ENCODE peak calls at places on chromosomes 13 and 19, in eight cellular contexts. One of them, this sample, is unnamed.

GRCh38 chr19:16076958-16077611 is 790 bp downstream of the TPM4 start:
- DNase-seq in GM10248: no peak
- DNase-seq in myocyte: peak
- DNase-seq in CD4-positive, CD25-positive, alpha-beta regulatory T cell: no peak
- DNase-seq in WTC11: peak
- DNase-seq in nephron progenitor cell: peak
- DNase-seq in activated T-cell treated with anti-CD3 and anti-CD28 coated beads for 1 hour: no peak
- DNase-seq in non-pigmented ciliary epithelial cell: no peak
- DNase-seq in this sample: no peak

GRCh38 chr13:44244288-44244687 is 129.3 kb upstream of the SERP2 start:
- DNase-seq in GM10248: no peak
- DNase-seq in myocyte: no peak
- DNase-seq in CD4-positive, CD25-positive, alpha-beta regulatory T cell: no peak
- DNase-seq in WTC11: no peak
- DNase-seq in nephron progenitor cell: no peak
- DNase-seq in activated T-cell treated with anti-CD3 and anti-CD28 coated beads for 1 hour: no peak
- DNase-seq in non-pigmented ciliary epithelial cell: no peak
- DNase-seq in this sample: no peak

GRCh38 chr19:41377977-41378707 is 1.8 kb downstream of the TMEM91 start:
- DNase-seq in GM10248: peak
- DNase-seq in myocyte: no peak
- DNase-seq in CD4-positive, CD25-positive, alpha-beta regulatory T cell: no peak
- DNase-seq in WTC11: peak
- DNase-seq in nephron progenitor cell: peak
- DNase-seq in activated T-cell treated with anti-CD3 and anti-CD28 coated beads for 1 hour: no peak
- DNase-seq in non-pigmented ciliary epithelial cell: no peak
- DNase-seq in this sample: no peak

GRCh38 chr19:49677901-49678674 is 1.0 kb downstream of the PRMT1 start:
- DNase-seq in GM10248: peak
- DNase-seq in myocyte: peak
- DNase-seq in CD4-positive, CD25-positive, alpha-beta regulatory T cell: peak
- DNase-seq in WTC11: peak
- DNase-seq in nephron progenitor cell: peak
- DNase-seq in activated T-cell treated with anti-CD3 and anti-CD28 coated beads for 1 hour: peak
- DNase-seq in non-pigmented ciliary epithelial cell: no peak
- DNase-seq in this sample: peak

GRCh38 chr19:15123031-15123890 is 16.1 kb downstream of the SYDE1 start:
- DNase-seq in GM10248: no peak
- DNase-seq in myocyte: no peak
- DNase-seq in CD4-positive, CD25-positive, alpha-beta regulatory T cell: no peak
- DNase-seq in WTC11: no peak
- DNase-seq in nephron progenitor cell: no peak
- DNase-seq in activated T-cell treated with anti-CD3 and anti-CD28 coated beads for 1 hour: no peak
- DNase-seq in non-pigmented ciliary epithelial cell: no peak
- DNase-seq in this sample: no peak

GRCh38 chr19:9913237-9914000 is 22.9 kb downstream of the OLFM2 start:
- DNase-seq in GM10248: no peak
- DNase-seq in myocyte: no peak
- DNase-seq in CD4-positive, CD25-positive, alpha-beta regulatory T cell: no peak
- DNase-seq in WTC11: peak
- DNase-seq in nephron progenitor cell: peak
- DNase-seq in activated T-cell treated with anti-CD3 and anti-CD28 coated beads for 1 hour: no peak
- DNase-seq in non-pigmented ciliary epithelial cell: no peak
- DNase-seq in this sample: no peak

GRCh38 chr19:48633148-48634035 is 3.8 kb downstream of the DBP start:
- DNase-seq in GM10248: no peak
- DNase-seq in myocyte: no peak
- DNase-seq in CD4-positive, CD25-positive, alpha-beta regulatory T cell: no peak
- DNase-seq in WTC11: no peak
- DNase-seq in nephron progenitor cell: no peak
- DNase-seq in activated T-cell treated with anti-CD3 and anti-CD28 coated beads for 1 hour: no peak
- DNase-seq in non-pigmented ciliary epithelial cell: no peak
- DNase-seq in this sample: no peak

GRCh38 chr19:4967738-4968461 is 1.0 kb upstream of the KDM4B start:
- DNase-seq in GM10248: no peak
- DNase-seq in myocyte: peak
- DNase-seq in CD4-positive, CD25-positive, alpha-beta regulatory T cell: no peak
- DNase-seq in WTC11: no peak
- DNase-seq in nephron progenitor cell: no peak
- DNase-seq in activated T-cell treated with anti-CD3 and anti-CD28 coated beads for 1 hour: no peak
- DNase-seq in non-pigmented ciliary epithelial cell: no peak
- DNase-seq in this sample: no peak

GRCh38 chr19:50427997-50428425 is 4.7 kb upstream of the MYBPC2 start:
- DNase-seq in GM10248: peak
- DNase-seq in myocyte: peak
- DNase-seq in CD4-positive, CD25-positive, alpha-beta regulatory T cell: no peak
- DNase-seq in WTC11: peak
- DNase-seq in nephron progenitor cell: peak
- DNase-seq in activated T-cell treated with anti-CD3 and anti-CD28 coated beads for 1 hour: no peak
- DNase-seq in non-pigmented ciliary epithelial cell: peak
- DNase-seq in this sample: no peak

GRCh38 chr13:92387245-92387644 is 839.4 kb upstream of the GPC6 start:
- DNase-seq in GM10248: no peak
- DNase-seq in myocyte: no peak
- DNase-seq in CD4-positive, CD25-positive, alpha-beta regulatory T cell: no peak
- DNase-seq in WTC11: no peak
- DNase-seq in nephron progenitor cell: no peak
- DNase-seq in activated T-cell treated with anti-CD3 and anti-CD28 coated beads for 1 hour: no peak
- DNase-seq in non-pigmented ciliary epithelial cell: no peak
- DNase-seq in this sample: no peak

GRCh38 chr19:31015778-31016177 is 333.5 kb downstream of the TSHZ3 start:
- DNase-seq in GM10248: no peak
- DNase-seq in myocyte: no peak
- DNase-seq in CD4-positive, CD25-positive, alpha-beta regulatory T cell: no peak
- DNase-seq in WTC11: no peak
- DNase-seq in nephron progenitor cell: no peak
- DNase-seq in activated T-cell treated with anti-CD3 and anti-CD28 coated beads for 1 hour: no peak
- DNase-seq in non-pigmented ciliary epithelial cell: no peak
- DNase-seq in this sample: no peak

GRCh38 chr13:95734124-95734523 is 57.2 kb downstream of the DNAJC3 start:
- DNase-seq in GM10248: no peak
- DNase-seq in myocyte: no peak
- DNase-seq in CD4-positive, CD25-positive, alpha-beta regulatory T cell: no peak
- DNase-seq in WTC11: no peak
- DNase-seq in nephron progenitor cell: no peak
- DNase-seq in activated T-cell treated with anti-CD3 and anti-CD28 coated beads for 1 hour: no peak
- DNase-seq in non-pigmented ciliary epithelial cell: no peak
- DNase-seq in this sample: no peak

GRCh38 chr19:45403781-45404556 is 900 bp downstream of the PPP1R13L start:
- DNase-seq in GM10248: peak
- DNase-seq in myocyte: no peak
- DNase-seq in CD4-positive, CD25-positive, alpha-beta regulatory T cell: peak
- DNase-seq in WTC11: peak
- DNase-seq in nephron progenitor cell: peak
- DNase-seq in activated T-cell treated with anti-CD3 and anti-CD28 coated beads for 1 hour: peak
- DNase-seq in non-pigmented ciliary epithelial cell: no peak
- DNase-seq in this sample: peak

GRCh38 chr19:44789943-44790467 is 12.3 kb downstream of the CBLC start:
- DNase-seq in GM10248: no peak
- DNase-seq in myocyte: no peak
- DNase-seq in CD4-positive, CD25-positive, alpha-beta regulatory T cell: no peak
- DNase-seq in WTC11: no peak
- DNase-seq in nephron progenitor cell: no peak
- DNase-seq in activated T-cell treated with anti-CD3 and anti-CD28 coated beads for 1 hour: no peak
- DNase-seq in non-pigmented ciliary epithelial cell: no peak
- DNase-seq in this sample: no peak

GRCh38 chr19:2039082-2039958 is 11.7 kb downstream of the MKNK2 start:
- DNase-seq in GM10248: no peak
- DNase-seq in myocyte: no peak
- DNase-seq in CD4-positive, CD25-positive, alpha-beta regulatory T cell: no peak
- DNase-seq in WTC11: no peak
- DNase-seq in nephron progenitor cell: no peak
- DNase-seq in activated T-cell treated with anti-CD3 and anti-CD28 coated beads for 1 hour: no peak
- DNase-seq in non-pigmented ciliary epithelial cell: no peak
- DNase-seq in this sample: no peak

GRCh38 chr13:63184693-63185092 is 1769.0 kb upstream of the PCDH20 start:
- DNase-seq in GM10248: no peak
- DNase-seq in myocyte: peak
- DNase-seq in CD4-positive, CD25-positive, alpha-beta regulatory T cell: no peak
- DNase-seq in WTC11: peak
- DNase-seq in nephron progenitor cell: no peak
- DNase-seq in activated T-cell treated with anti-CD3 and anti-CD28 coated beads for 1 hour: no peak
- DNase-seq in non-pigmented ciliary epithelial cell: peak
- DNase-seq in this sample: no peak

GRCh38 chr19:14039181-14039580 is 7.6 kb downstream of the IL27RA start:
- DNase-seq in GM10248: no peak
- DNase-seq in myocyte: no peak
- DNase-seq in CD4-positive, CD25-positive, alpha-beta regulatory T cell: no peak
- DNase-seq in WTC11: no peak
- DNase-seq in nephron progenitor cell: no peak
- DNase-seq in activated T-cell treated with anti-CD3 and anti-CD28 coated beads for 1 hour: no peak
- DNase-seq in non-pigmented ciliary epithelial cell: no peak
- DNase-seq in this sample: no peak

GRCh38 chr13:37208052-37208451 is 102.6 kb upstream of the CSNK1A1L start:
- DNase-seq in GM10248: no peak
- DNase-seq in myocyte: no peak
- DNase-seq in CD4-positive, CD25-positive, alpha-beta regulatory T cell: no peak
- DNase-seq in WTC11: no peak
- DNase-seq in nephron progenitor cell: no peak
- DNase-seq in activated T-cell treated with anti-CD3 and anti-CD28 coated beads for 1 hour: no peak
- DNase-seq in non-pigmented ciliary epithelial cell: no peak
- DNase-seq in this sample: no peak

GRCh38 chr19:3162418-3163229 is 15.9 kb upstream of the S1PR4 start:
- DNase-seq in GM10248: no peak
- DNase-seq in myocyte: peak
- DNase-seq in CD4-positive, CD25-positive, alpha-beta regulatory T cell: no peak
- DNase-seq in WTC11: no peak
- DNase-seq in nephron progenitor cell: no peak
- DNase-seq in activated T-cell treated with anti-CD3 and anti-CD28 coated beads for 1 hour: no peak
- DNase-seq in non-pigmented ciliary epithelial cell: no peak
- DNase-seq in this sample: no peak

GRCh38 chr19:50569023-50569697 is 925 bp upstream of the LRRC4B start:
- DNase-seq in GM10248: no peak
- DNase-seq in myocyte: no peak
- DNase-seq in CD4-positive, CD25-positive, alpha-beta regulatory T cell: no peak
- DNase-seq in WTC11: no peak
- DNase-seq in nephron progenitor cell: no peak
- DNase-seq in activated T-cell treated with anti-CD3 and anti-CD28 coated beads for 1 hour: no peak
- DNase-seq in non-pigmented ciliary epithelial cell: no peak
- DNase-seq in this sample: no peak

GRCh38 chr13:35309711-35310110 is 166.8 kb downstream of the MAB21L1 start:
- DNase-seq in GM10248: no peak
- DNase-seq in myocyte: no peak
- DNase-seq in CD4-positive, CD25-positive, alpha-beta regulatory T cell: no peak
- DNase-seq in WTC11: no peak
- DNase-seq in nephron progenitor cell: no peak
- DNase-seq in activated T-cell treated with anti-CD3 and anti-CD28 coated beads for 1 hour: no peak
- DNase-seq in non-pigmented ciliary epithelial cell: no peak
- DNase-seq in this sample: no peak

GRCh38 chr19:10237702-10238101 is 6.6 kb upstream of the S1PR2 start:
- DNase-seq in GM10248: no peak
- DNase-seq in myocyte: no peak
- DNase-seq in CD4-positive, CD25-positive, alpha-beta regulatory T cell: no peak
- DNase-seq in WTC11: no peak
- DNase-seq in nephron progenitor cell: no peak
- DNase-seq in activated T-cell treated with anti-CD3 and anti-CD28 coated beads for 1 hour: no peak
- DNase-seq in non-pigmented ciliary epithelial cell: no peak
- DNase-seq in this sample: no peak

GRCh38 chr13:35392768-35393167 is 83.7 kb downstream of the MAB21L1 start:
- DNase-seq in GM10248: no peak
- DNase-seq in myocyte: no peak
- DNase-seq in CD4-positive, CD25-positive, alpha-beta regulatory T cell: no peak
- DNase-seq in WTC11: no peak
- DNase-seq in nephron progenitor cell: no peak
- DNase-seq in activated T-cell treated with anti-CD3 and anti-CD28 coated beads for 1 hour: no peak
- DNase-seq in non-pigmented ciliary epithelial cell: no peak
- DNase-seq in this sample: no peak

GRCh38 chr19:2391118-2391725 is 31.2 kb downstream of the TMPRSS9 start:
- DNase-seq in GM10248: peak
- DNase-seq in myocyte: peak
- DNase-seq in CD4-positive, CD25-positive, alpha-beta regulatory T cell: peak
- DNase-seq in WTC11: no peak
- DNase-seq in nephron progenitor cell: peak
- DNase-seq in activated T-cell treated with anti-CD3 and anti-CD28 coated beads for 1 hour: no peak
- DNase-seq in non-pigmented ciliary epithelial cell: no peak
- DNase-seq in this sample: peak

GRCh38 chr19:19064098-19064722 is 416 bp downstream of the SLC25A42 start:
- DNase-seq in GM10248: no peak
- DNase-seq in myocyte: no peak
- DNase-seq in CD4-positive, CD25-positive, alpha-beta regulatory T cell: no peak
- DNase-seq in WTC11: no peak
- DNase-seq in nephron progenitor cell: no peak
- DNase-seq in activated T-cell treated with anti-CD3 and anti-CD28 coated beads for 1 hour: no peak
- DNase-seq in non-pigmented ciliary epithelial cell: no peak
- DNase-seq in this sample: no peak

GRCh38 chr19:15488489-15489226 is 9.4 kb upstream of the PGLYRP2 start:
- DNase-seq in GM10248: no peak
- DNase-seq in myocyte: no peak
- DNase-seq in CD4-positive, CD25-positive, alpha-beta regulatory T cell: no peak
- DNase-seq in WTC11: no peak
- DNase-seq in nephron progenitor cell: no peak
- DNase-seq in activated T-cell treated with anti-CD3 and anti-CD28 coated beads for 1 hour: no peak
- DNase-seq in non-pigmented ciliary epithelial cell: no peak
- DNase-seq in this sample: no peak

GRCh38 chr13:60158321-60158801 is 5.4 kb downstream of the DIAPH3 start:
- DNase-seq in GM10248: no peak
- DNase-seq in myocyte: no peak
- DNase-seq in CD4-positive, CD25-positive, alpha-beta regulatory T cell: no peak
- DNase-seq in WTC11: no peak
- DNase-seq in nephron progenitor cell: no peak
- DNase-seq in activated T-cell treated with anti-CD3 and anti-CD28 coated beads for 1 hour: no peak
- DNase-seq in non-pigmented ciliary epithelial cell: no peak
- DNase-seq in this sample: no peak

GRCh38 chr13:106612688-106613087 is 44.8 kb upstream of the ARGLU1 start:
- DNase-seq in GM10248: no peak
- DNase-seq in myocyte: peak
- DNase-seq in CD4-positive, CD25-positive, alpha-beta regulatory T cell: no peak
- DNase-seq in WTC11: no peak
- DNase-seq in nephron progenitor cell: no peak
- DNase-seq in activated T-cell treated with anti-CD3 and anti-CD28 coated beads for 1 hour: no peak
- DNase-seq in non-pigmented ciliary epithelial cell: no peak
- DNase-seq in this sample: no peak

GRCh38 chr19:38076337-38076736 is 147.7 kb downstream of the DPF1 start:
- DNase-seq in GM10248: no peak
- DNase-seq in myocyte: no peak
- DNase-seq in CD4-positive, CD25-positive, alpha-beta regulatory T cell: no peak
- DNase-seq in WTC11: no peak
- DNase-seq in nephron progenitor cell: no peak
- DNase-seq in activated T-cell treated with anti-CD3 and anti-CD28 coated beads for 1 hour: no peak
- DNase-seq in non-pigmented ciliary epithelial cell: no peak
- DNase-seq in this sample: no peak

GRCh38 chr13:40732658-40733057 is 38.3 kb downstream of the MRPS31 start:
- DNase-seq in GM10248: no peak
- DNase-seq in myocyte: no peak
- DNase-seq in CD4-positive, CD25-positive, alpha-beta regulatory T cell: no peak
- DNase-seq in WTC11: no peak
- DNase-seq in nephron progenitor cell: no peak
- DNase-seq in activated T-cell treated with anti-CD3 and anti-CD28 coated beads for 1 hour: no peak
- DNase-seq in non-pigmented ciliary epithelial cell: no peak
- DNase-seq in this sample: no peak

GRCh38 chr19:14764401-14764800 is 14.0 kb downstream of the ADGRE2 start:
- DNase-seq in GM10248: no peak
- DNase-seq in myocyte: no peak
- DNase-seq in CD4-positive, CD25-positive, alpha-beta regulatory T cell: no peak
- DNase-seq in WTC11: no peak
- DNase-seq in nephron progenitor cell: no peak
- DNase-seq in activated T-cell treated with anti-CD3 and anti-CD28 coated beads for 1 hour: no peak
- DNase-seq in non-pigmented ciliary epithelial cell: no peak
- DNase-seq in this sample: no peak

GRCh38 chr19:43316591-43317319 is 36.7 kb upstream of the CD177 start:
- DNase-seq in GM10248: no peak
- DNase-seq in myocyte: peak
- DNase-seq in CD4-positive, CD25-positive, alpha-beta regulatory T cell: no peak
- DNase-seq in WTC11: peak
- DNase-seq in nephron progenitor cell: peak
- DNase-seq in activated T-cell treated with anti-CD3 and anti-CD28 coated beads for 1 hour: no peak
- DNase-seq in non-pigmented ciliary epithelial cell: no peak
- DNase-seq in this sample: no peak

GRCh38 chr13:75256922-75257321 is 225.0 kb downstream of the TBC1D4 start:
- DNase-seq in GM10248: no peak
- DNase-seq in myocyte: no peak
- DNase-seq in CD4-positive, CD25-positive, alpha-beta regulatory T cell: no peak
- DNase-seq in WTC11: no peak
- DNase-seq in nephron progenitor cell: no peak
- DNase-seq in activated T-cell treated with anti-CD3 and anti-CD28 coated beads for 1 hour: no peak
- DNase-seq in non-pigmented ciliary epithelial cell: no peak
- DNase-seq in this sample: no peak